ENCODE peak calls at places on chromosomes 16 and 17, in nine cellular contexts. G, J, L, Y, S, T, P, E and I are unnamed samples.

GRCh38 chr16:1290860-1291575 is 18.4 kb upstream of the UBE2I start:
- DNase-seq in E (no peak), S (no peak), J (no peak), T (no peak), L (no peak), G (no peak), P (no peak), Y (no peak), I (no peak)

GRCh38 chr17:34580685-34581445 is 1.5 kb downstream of the TMEM132E start:
- DNase-seq in Y (no peak), T (no peak), S (no peak), P (no peak), J (no peak), G (no peak), E (no peak), L (no peak), I (no peak)

GRCh38 chr16:66878067-66878466 is 2.2 kb upstream of the PDP2 start:
- DNase-seq in P (no peak), T (no peak), J (no peak), E (no peak), Y (peak; percentile 68), S (no peak), L (no peak), G (no peak), I (peak; percentile 91)

GRCh38 chr16:69818811-69819587 is 56.9 kb downstream of the WWP2 start:
- DNase-seq in T (no peak), G (no peak), Y (no peak), E (no peak), J (no peak), L (no peak), P (peak; percentile 47), S (no peak), I (no peak)

GRCh38 chr16:77057161-77057736 is 133.7 kb upstream of the MON1B start:
- DNase-seq in E (no peak), P (no peak), Y (no peak), L (no peak), G (no peak), S (no peak), J (no peak), T (no peak), I (no peak)

GRCh38 chr17:79306688-79307323 is 232.2 kb downstream of the ENGASE start:
- DNase-seq in Y (peak; percentile 77), G (peak; percentile 39), S (no peak), P (peak; percentile 54), E (no peak), T (peak; percentile 68), J (peak; percentile 29), L (no peak), I (no peak)

GRCh38 chr17:30788918-30789317 is 35.6 kb downstream of the CRLF3 start:
- DNase-seq in E (no peak), P (no peak), G (no peak), S (no peak), L (no peak), Y (no peak), J (no peak), T (no peak), I (no peak)

GRCh38 chr17:8186787-8187516 is 3.0 kb downstream of the BORCS6 start:
- DNase-seq in J (peak; percentile 94), E (peak; percentile 91), T (peak; percentile 96), L (peak; percentile 96), G (peak; percentile 93), S (peak; percentile 94), P (peak; percentile 99), Y (peak; percentile 96), I (peak; percentile 88)

GRCh38 chr16:19524356-19524865 is 669 bp downstream of the CCP110 start:
- DNase-seq in P (no peak), G (no peak), Y (no peak), S (no peak), L (no peak), J (no peak), E (peak; percentile 21), T (no peak), I (peak; percentile 56)

GRCh38 chr17:68428498-68429172 is 28.7 kb downstream of the WIPI1 start:
- DNase-seq in L (no peak), P (no peak), S (no peak), G (no peak), T (no peak), E (no peak), Y (no peak), J (no peak), I (no peak)

GRCh38 chr16:81855552-81856153 is 76.6 kb downstream of the PLCG2 start:
- DNase-seq in Y (no peak), S (no peak), T (no peak), G (no peak), L (no peak), P (no peak), J (no peak), E (no peak), I (peak; percentile 31)

GRCh38 chr17:7634384-7634783 is 4.4 kb downstream of the SHBG start:
- DNase-seq in G (no peak), J (peak; percentile 44), Y (peak; percentile 34), T (no peak), P (peak; percentile 82), L (no peak), E (peak; percentile 87), S (no peak), I (peak; percentile 42)

GRCh38 chr17:71633391-71633849 is 487.4 kb upstream of the SOX9 start:
- DNase-seq in T (no peak), L (peak; percentile 75), Y (no peak), S (peak; percentile 18), J (no peak), E (peak; percentile 8), G (no peak), P (no peak), I (no peak)

GRCh38 chr17:76793775-76794174 is 55.9 kb downstream of the MFSD11 start:
- DNase-seq in J (no peak), Y (no peak), L (no peak), E (peak; percentile 59), G (no peak), T (no peak), P (no peak), S (no peak), I (peak; percentile 75)

GRCh38 chr16:30025574-30025973 is 2.6 kb downstream of the C16orf92 start:
- DNase-seq in G (no peak), Y (no peak), J (no peak), E (no peak), S (no peak), T (no peak), L (no peak), P (no peak), I (no peak)

GRCh38 chr16:88681084-88681680 is 5.1 kb downstream of the SNAI3 start:
- DNase-seq in L (peak; percentile 83), J (no peak), Y (peak; percentile 63), S (no peak), P (no peak), T (peak; percentile 75), E (peak; percentile 59), G (peak; percentile 16), I (peak; percentile 62)
- TF ChIP-seq CTCF in L (peak; percentile 57), J (no peak), Y (peak; percentile 44), S (no peak), P (peak; percentile 28), T (peak; percentile 7), E (peak; percentile 36), G (no peak), I (peak; percentile 47)

GRCh38 chr17:43021739-43022512 is at the start of gene VAT1:
- DNase-seq in Y (peak; percentile 82), S (peak; percentile 77), J (peak; percentile 85), G (peak; percentile 88), T (peak; percentile 82), E (peak; percentile 94), L (peak; percentile 87), P (peak; percentile 86), I (peak; percentile 83)
- TF ChIP-seq POLR2A in Y (peak; percentile 55), S (no peak), J (peak; percentile 66), G (peak; percentile 68), T (no peak), E (peak; percentile 63), L (peak; percentile 55), P (peak; percentile 86), I (peak; percentile 48)

DNA sequence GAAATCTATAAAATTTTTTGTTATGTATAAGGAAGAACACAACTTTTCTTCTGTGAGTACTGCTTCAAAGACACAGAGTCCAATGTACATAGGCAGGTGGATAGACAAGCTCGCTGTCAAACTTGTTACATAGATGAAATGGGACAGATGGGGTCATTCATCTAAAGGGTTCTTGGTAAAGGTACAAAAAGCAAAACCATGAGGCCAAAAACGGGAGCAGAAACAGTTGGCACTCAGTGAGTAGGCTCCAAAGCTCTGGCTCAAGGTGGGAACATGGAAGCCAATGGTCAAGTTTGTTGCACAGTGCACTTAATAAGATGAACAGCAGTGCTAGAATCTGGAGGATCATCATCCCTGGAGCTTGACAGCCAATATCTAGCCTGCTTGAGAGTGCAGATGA is 979.0 kb upstream of the EEF2KMT start:
- DNase-seq in P (no peak), E (no peak), Y (no peak), G (no peak), L (no peak), J (no peak), S (no peak), T (no peak), I (no peak)
- H3K4me3 ChIP-seq in P (no peak overlapping the region), E (no peak overlapping the region), Y (no peak overlapping the region), G (no peak overlapping the region), L (no peak overlapping the region), J (no peak overlapping the region), S (no peak overlapping the region), T (no peak overlapping the region), I (no peak overlapping the region)

DNA sequence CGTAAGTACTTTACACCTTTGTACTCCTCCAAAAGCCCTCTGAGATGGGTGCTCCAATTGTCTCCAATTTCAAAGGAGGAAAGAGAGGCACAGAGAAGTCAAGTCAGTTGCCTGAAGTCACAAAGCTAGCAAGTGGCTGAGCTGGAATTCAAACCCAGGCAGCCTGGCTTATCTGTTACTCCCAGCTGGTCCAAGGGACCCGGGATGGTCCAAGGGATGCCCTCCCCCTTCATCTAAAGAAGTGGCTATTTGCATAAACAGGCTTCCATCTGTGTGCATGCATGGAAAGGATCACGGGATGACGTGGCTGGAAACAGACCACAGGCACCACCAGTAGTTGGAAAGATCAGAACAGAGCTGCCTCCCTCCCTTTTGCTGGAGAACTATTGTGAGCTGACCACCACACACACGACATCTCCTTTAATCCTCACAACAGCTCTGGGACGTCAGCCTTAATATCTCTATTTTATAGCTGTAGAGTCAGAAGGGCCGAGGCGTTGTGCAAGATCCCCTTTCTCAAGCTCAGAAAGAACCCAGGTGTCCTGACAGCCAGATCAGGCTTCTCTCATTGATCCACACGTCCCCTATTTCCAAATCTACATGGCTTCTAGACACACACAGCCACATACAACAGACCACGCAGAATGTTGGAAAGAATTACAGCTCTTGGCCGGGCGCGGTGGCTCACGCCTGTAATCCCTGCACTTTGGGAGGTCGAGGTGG is 10.9 kb upstream of the COL1A1 start:
- DNase-seq in Y (no peak), J (peak; percentile 87), G (no peak), L (peak; percentile 41), S (no peak), P (no peak), T (no peak), E (no peak), I (peak; percentile 36)
- TF ChIP-seq CTCF in Y (no peak), J (no peak), G (no peak), L (no peak), S (no peak), P (no peak), T (no peak), E (no peak), I (no peak)

DNA sequence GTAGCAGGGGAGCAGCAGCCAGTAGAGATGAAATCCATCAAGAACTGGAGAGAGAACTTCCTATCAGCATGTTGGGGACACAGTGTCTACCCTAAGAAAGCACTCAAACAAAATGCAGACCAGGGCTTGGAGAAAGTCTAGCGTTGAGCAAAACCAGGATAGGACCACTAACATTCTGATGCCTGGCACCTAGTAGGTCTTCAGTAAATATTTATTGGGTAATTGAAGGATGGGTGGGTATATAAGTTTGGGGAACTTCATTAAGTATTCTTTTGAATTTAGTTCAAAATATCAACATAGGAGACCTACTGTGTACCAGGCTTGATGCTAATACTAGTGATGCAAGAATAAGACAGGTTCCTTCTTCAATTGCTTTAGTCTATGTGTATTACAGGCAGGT is 30.9 kb downstream of the SLC6A2 start:
- DNase-seq in Y (no peak), E (no peak), P (no peak), J (no peak), S (no peak), T (no peak), L (no peak), G (no peak), I (no peak)
- TF ChIP-seq POLR2A in Y (no peak), E (no peak), P (no peak), J (no peak), S (no peak), T (no peak), L (no peak), G (no peak), I (no peak)